ENCODE peak calls at places on chromosomes 6 and 20, in five cellular contexts. Y is A549, W is tibial nerve, L is H1, D is HepG2. J is an unnamed sample.

GRCh38 chr20:57638173-57638894 is 18.1 kb upstream of the ZBP1 start:
- DNase-seq in Y (peak; percentile 82), W (no peak), L (no peak), D (no peak), J (no peak)

GRCh38 chr6:44925100-44925739 is 402.9 kb upstream of the RUNX2 start:
- DNase-seq in Y (peak; percentile 25), W (no peak), L (no peak), D (peak; percentile 44), J (no peak)

GRCh38 chr6:14695579-14695978 is 550.3 kb upstream of the JARID2 start:
- DNase-seq in Y (no peak), W (no peak), L (no peak), D (no peak), J (no peak)

GRCh38 chr6:77403424-77403823 is 59.9 kb downstream of the HTR1B start:
- DNase-seq in Y (peak; percentile 2), W (no peak), L (no peak), D (no peak), J (no peak)

GRCh38 chr6:135782517-135782916 is 69.0 kb upstream of the PDE7B start:
- DNase-seq in Y (no peak), W (no peak), L (no peak), D (no peak), J (no peak)

GRCh38 chr6:136446579-136447182 is 103.5 kb downstream of the MAP7 start:
- DNase-seq in Y (peak; percentile 53), W (no peak), L (no peak), D (no peak), J (no peak)

GRCh38 chr20:14259691-14260090 is 77.7 kb downstream of the FLRT3 start:
- DNase-seq in Y (no peak), W (no peak), L (no peak), D (no peak), J (no peak)

GRCh38 chr6:30322527-30323501 is 3.9 kb upstream of the TRIM39 start:
- DNase-seq in Y (no peak), W (no peak), L (no peak), D (no peak), J (no peak)

GRCh38 chr6:16849280-16850210 is 88.3 kb upstream of the ATXN1 start:
- DNase-seq in Y (peak; percentile 9), W (no peak), L (no peak), D (peak; percentile 6), J (no peak)

GRCh38 chr6:38509713-38510112 is 130.0 kb downstream of the BTBD9 start:
- DNase-seq in Y (peak; percentile 35), W (no peak), L (no peak), D (peak; percentile 13), J (no peak)

GRCh38 chr6:119261944-119262284 is 87.6 kb downstream of the MAN1A1 start:
- DNase-seq in Y (no peak), W (no peak), L (no peak), D (peak; percentile 72), J (no peak)

GRCh38 chr6:75563032-75563431 is 38.6 kb upstream of the SENP6 start:
- DNase-seq in Y (peak; percentile 65), W (no peak), L (peak; percentile 10), D (peak; percentile 37), J (no peak)

GRCh38 chr6:43950731-43951062 is 176.6 kb downstream of the MRPL14 start:
- DNase-seq in Y (no peak), W (no peak), L (no peak), D (no peak), J (no peak)

GRCh38 chr6:11586574-11586973 is 49.0 kb downstream of the TMEM170B start:
- DNase-seq in Y (peak; percentile 19), W (no peak), L (no peak), D (no peak), J (no peak)

GRCh38 chr6:169777896-169778295 is 26.5 kb downstream of the ERMARD start:
- DNase-seq in Y (no peak), W (no peak), L (no peak), D (no peak), J (no peak)

GRCh38 chr20:38673731-38674177 is 50.5 kb upstream of the SLC32A1 start:
- DNase-seq in Y (no peak), W (no peak), L (no peak), D (no peak), J (peak; percentile 59)

GRCh38 chr20:16100111-16100510 is 473.1 kb downstream of the KIF16B start:
- DNase-seq in Y (no peak), W (no peak), L (no peak), D (no peak), J (no peak)

GRCh38 chr6:14231071-14231483 is 113.5 kb downstream of the CD83 start:
- DNase-seq in Y (no peak), W (no peak), L (no peak), D (no peak), J (no peak)

GRCh38 chr6:111105578-111105977 is 18.3 kb downstream of the SLC16A10 start:
- DNase-seq in Y (peak; percentile 29), W (no peak), L (no peak), D (peak; percentile 97), J (peak; percentile 68)

GRCh38 chr6:170158296-170159039 is 132.4 kb downstream of the DLL1 start:
- DNase-seq in Y (no peak), W (no peak), L (no peak), D (no peak), J (peak; percentile 62)

GRCh38 chr6:44188819-44189218 is 27.9 kb upstream of the MYMX start:
- DNase-seq in Y (no peak), W (no peak), L (no peak), D (peak; percentile 59), J (no peak)

GRCh38 chr6:82277686-82278085 is 30.1 kb upstream of the IBTK start:
- DNase-seq in Y (no peak), W (no peak), L (no peak), D (no peak), J (no peak)

GRCh38 chr6:167152858-167153257 is 4.9 kb downstream of the GPR31 start:
- DNase-seq in Y (no peak), W (no peak), L (no peak), D (no peak), J (no peak)

GRCh38 chr6:14126250-14126649 is 8.7 kb downstream of the CD83 start:
- DNase-seq in Y (no peak), W (no peak), L (no peak), D (no peak), J (no peak)

GRCh38 chr20:62941792-62942191 is 3.8 kb downstream of the GID8 start:
- DNase-seq in Y (no peak), W (no peak), L (no peak), D (no peak), J (no peak)

GRCh38 chr6:137363805-137364138 is 130.4 kb downstream of the OLIG3 start:
- DNase-seq in Y (no peak), W (no peak), L (no peak), D (peak; percentile 44), J (no peak)

GRCh38 chr20:23121766-23122095 is 35.6 kb upstream of the CD93 start:
- DNase-seq in Y (no peak), W (no peak), L (no peak), D (no peak), J (no peak)

GRCh38 chr6:20610636-20611200 is 76.5 kb downstream of the CDKAL1 start:
- DNase-seq in Y (no peak), W (no peak), L (no peak), D (no peak), J (no peak)

DNA sequence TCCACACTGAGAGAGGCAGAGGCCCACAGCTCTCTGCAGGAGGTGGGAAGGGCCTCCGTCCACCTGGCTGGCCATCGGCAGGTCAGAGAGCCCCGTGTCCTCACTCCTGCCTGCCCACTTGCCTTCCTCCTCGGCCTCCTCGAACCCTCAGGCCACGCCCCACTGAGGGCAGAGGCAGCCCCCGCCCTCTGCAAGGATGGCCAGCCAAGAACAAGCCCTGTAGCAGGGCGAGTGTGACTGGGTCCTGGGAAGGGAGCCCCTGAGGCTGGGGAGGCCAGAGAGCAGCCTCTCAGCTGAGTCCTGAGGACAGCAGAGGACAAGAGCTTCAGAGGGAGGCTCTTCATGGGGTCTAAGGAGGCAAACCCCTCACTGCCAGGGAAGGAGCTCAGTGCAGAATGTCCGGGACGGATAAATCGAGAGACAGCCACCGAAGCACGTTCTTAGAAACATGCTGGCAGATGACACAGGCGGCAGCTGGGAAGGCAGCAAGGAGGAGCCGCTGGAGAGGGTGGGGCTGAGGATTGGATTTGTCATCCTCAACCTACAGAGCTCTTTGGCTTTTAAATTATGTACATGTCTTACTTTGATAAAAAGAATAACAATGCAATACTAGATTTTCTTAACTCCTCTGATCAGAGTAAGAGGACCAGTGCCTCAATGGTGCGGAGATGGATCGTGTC is 53.2 kb downstream of the GNAS-AS1 start:
- DNase-seq in Y (no peak), W (no peak), L (no peak), D (no peak), J (no peak)
- TF ChIP-seq EP300 in Y (no peak), W (no peak), L (no peak), D (no peak), J (no peak)

GRCh38 chr6:10266061-10266460 is 148.8 kb downstream of the TFAP2A start:
- DNase-seq in Y (no peak), W (no peak), L (no peak), D (no peak), J (no peak)

GRCh38 chr6:10266462-10266861 is 148.4 kb downstream of the TFAP2A start:
- DNase-seq in Y (no peak), W (no peak), L (no peak), D (no peak), J (no peak)

GRCh38 chr6:10258341-10258740 is 156.5 kb downstream of the TFAP2A start:
- DNase-seq in Y (no peak), W (no peak), L (no peak), D (no peak), J (no peak)

GRCh38 chr6:10259676-10260075 is 155.2 kb downstream of the TFAP2A start:
- DNase-seq in Y (no peak), W (no peak), L (no peak), D (no peak), J (no peak)

GRCh38 chr6:10262505-10262904 is 152.4 kb downstream of the TFAP2A start:
- DNase-seq in Y (no peak), W (no peak), L (no peak), D (no peak), J (no peak)
- H3K4me1 ChIP-seq in Y (no peaks in the 10 kb centered on the region), W (no peaks in the 10 kb centered on the region), L (peaks cover 2% of the 10 kb centered on the region), D (no peaks in the 10 kb centered on the region), J (no peaks in the 10 kb centered on the region)

DNA sequence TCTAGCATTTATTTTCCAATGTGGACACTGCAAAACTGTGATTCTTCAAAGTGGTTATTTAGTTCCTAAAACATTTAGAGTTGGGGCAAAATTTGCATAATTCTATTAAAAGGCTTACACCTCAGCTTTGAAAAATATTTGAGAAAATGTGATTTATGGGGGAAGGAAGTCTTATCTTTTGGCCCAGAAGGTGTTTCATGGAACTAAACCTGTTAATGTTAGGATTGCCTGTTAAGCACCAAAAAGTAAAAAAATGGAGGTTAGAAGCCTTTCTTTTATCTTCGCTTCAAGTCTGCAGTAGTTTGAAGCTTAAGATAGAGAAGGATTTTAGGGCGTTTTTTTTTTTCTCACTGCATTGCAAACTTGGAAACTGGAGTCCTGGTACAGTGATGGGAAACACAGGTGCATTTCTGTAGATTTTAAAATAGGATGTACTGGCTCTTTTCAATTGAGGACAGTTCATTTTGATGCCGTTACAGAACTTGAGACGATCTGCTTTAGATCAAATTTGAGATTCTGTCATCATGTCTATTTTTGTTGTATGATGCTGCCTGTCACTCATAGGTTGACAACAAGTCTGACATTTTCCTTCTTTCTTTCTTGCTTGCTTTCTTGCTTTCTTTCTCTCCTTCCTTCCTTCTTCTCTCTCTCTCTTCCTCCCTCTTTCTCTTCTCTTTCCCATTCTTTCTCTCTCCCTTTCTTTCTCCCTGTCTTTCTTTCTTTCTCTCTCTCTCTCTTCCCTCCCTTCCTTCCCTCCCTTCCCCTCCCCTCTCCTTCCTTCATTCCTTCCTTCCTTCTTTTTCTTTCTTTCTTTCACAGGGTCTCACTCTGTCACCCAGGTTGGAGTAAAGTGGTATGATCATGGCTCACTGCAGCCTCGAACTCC is 152.4 kb upstream of the SGK1 start:
- DNase-seq in Y (no peak), W (no peak), L (no peak), D (no peak), J (no peak)
- TF ChIP-seq EP300 in Y (no peak), W (no peak), L (no peak), D (no peak), J (no peak)

GRCh38 chr20:20740595-20740994 is 28.2 kb upstream of the RALGAPA2 start:
- DNase-seq in Y (no peak), W (no peak), L (no peak), D (no peak), J (no peak)
- H3K4me1 ChIP-seq in Y (no peaks in the 10 kb centered on the region), W (peaks cover 14% of the 10 kb centered on the region), L (peaks cover 16% of the 10 kb centered on the region), D (peaks cover 30% of the 10 kb centered on the region), J (peaks cover 30% of the 10 kb centered on the region)